ENCODE peak calls at places on chromosome 20, in four cellular contexts. One of them, this sample, is unnamed.
A peak's percentile ranks its signal among the peaks of the same experiment; 100 is the strongest.

GRCh38 chr20:43915209-43916072 is 789 bp downstream of the TOX2 start:
- DNase-seq in lung: no peak
- DNase-seq in GM06990: peak; percentile 71
- DNase-seq in WTC11: peak; percentile 63
- DNase-seq in this sample: no peak

GRCh38 chr20:17612287-17612974 is 42.6 kb downstream of the DSTN start:
- DNase-seq in lung: no peak
- DNase-seq in GM06990: no peak
- DNase-seq in WTC11: no peak
- DNase-seq in this sample: no peak

GRCh38 chr20:57938158-57939108 is 228.6 kb upstream of the PMEPA1 start:
- DNase-seq in WTC11: no peak
- DNase-seq in lung: no peak
- DNase-seq in GM06990: no peak
- DNase-seq in this sample: no peak

GRCh38 chr20:47318027-47318595 is 38.4 kb downstream of the ZMYND8 start:
- DNase-seq in GM06990: no peak
- DNase-seq in lung: no peak
- DNase-seq in WTC11: peak; percentile 37
- DNase-seq in this sample: no peak

GRCh38 chr20:5141615-5142014 is 14.8 kb downstream of the CDS2 start:
- DNase-seq in GM06990: no peak
- DNase-seq in lung: no peak
- DNase-seq in WTC11: no peak
- DNase-seq in this sample: no peak

GRCh38 chr20:17558154-17558940 is 11.5 kb upstream of the DSTN start:
- DNase-seq in GM06990: no peak
- DNase-seq in WTC11: no peak
- DNase-seq in lung: peak; percentile 73
- DNase-seq in this sample: no peak

GRCh38 chr20:44683263-44684046 is 31.7 kb upstream of the CCN5 start:
- DNase-seq in GM06990: no peak
- DNase-seq in WTC11: peak; percentile 85
- DNase-seq in lung: no peak
- DNase-seq in this sample: peak; percentile 54

GRCh38 chr20:16637814-16638213 is 64.6 kb upstream of the KIF16B start:
- DNase-seq in WTC11: no peak
- DNase-seq in GM06990: no peak
- DNase-seq in lung: no peak
- DNase-seq in this sample: no peak

GRCh38 chr20:2139250-2139649 is 37.6 kb downstream of the STK35 start:
- DNase-seq in GM06990: no peak
- DNase-seq in lung: no peak
- DNase-seq in WTC11: no peak
- DNase-seq in this sample: no peak

GRCh38 chr20:2137552-2138201 is 36.0 kb downstream of the STK35 start:
- DNase-seq in GM06990: no peak
- DNase-seq in WTC11: no peak
- DNase-seq in lung: no peak
- DNase-seq in this sample: no peak

GRCh38 chr20:2140561-2140960 is 38.9 kb downstream of the STK35 start:
- DNase-seq in WTC11: no peak
- DNase-seq in lung: no peak
- DNase-seq in GM06990: no peak
- DNase-seq in this sample: no peak

GRCh38 chr20:2141592-2142575 is 40.3 kb downstream of the STK35 start:
- DNase-seq in WTC11: no peak
- DNase-seq in lung: no peak
- DNase-seq in GM06990: no peak
- DNase-seq in this sample: no peak

GRCh38 chr20:2139736-2140135 is 38.1 kb downstream of the STK35 start:
- DNase-seq in GM06990: no peak
- DNase-seq in lung: no peak
- DNase-seq in WTC11: no peak
- DNase-seq in this sample: no peak
- TF ChIP-seq CTCF in GM06990: no peak
- TF ChIP-seq CTCF in lung: no peak
- TF ChIP-seq CTCF in WTC11: no peak
- TF ChIP-seq CTCF in this sample: no peak

DNA sequence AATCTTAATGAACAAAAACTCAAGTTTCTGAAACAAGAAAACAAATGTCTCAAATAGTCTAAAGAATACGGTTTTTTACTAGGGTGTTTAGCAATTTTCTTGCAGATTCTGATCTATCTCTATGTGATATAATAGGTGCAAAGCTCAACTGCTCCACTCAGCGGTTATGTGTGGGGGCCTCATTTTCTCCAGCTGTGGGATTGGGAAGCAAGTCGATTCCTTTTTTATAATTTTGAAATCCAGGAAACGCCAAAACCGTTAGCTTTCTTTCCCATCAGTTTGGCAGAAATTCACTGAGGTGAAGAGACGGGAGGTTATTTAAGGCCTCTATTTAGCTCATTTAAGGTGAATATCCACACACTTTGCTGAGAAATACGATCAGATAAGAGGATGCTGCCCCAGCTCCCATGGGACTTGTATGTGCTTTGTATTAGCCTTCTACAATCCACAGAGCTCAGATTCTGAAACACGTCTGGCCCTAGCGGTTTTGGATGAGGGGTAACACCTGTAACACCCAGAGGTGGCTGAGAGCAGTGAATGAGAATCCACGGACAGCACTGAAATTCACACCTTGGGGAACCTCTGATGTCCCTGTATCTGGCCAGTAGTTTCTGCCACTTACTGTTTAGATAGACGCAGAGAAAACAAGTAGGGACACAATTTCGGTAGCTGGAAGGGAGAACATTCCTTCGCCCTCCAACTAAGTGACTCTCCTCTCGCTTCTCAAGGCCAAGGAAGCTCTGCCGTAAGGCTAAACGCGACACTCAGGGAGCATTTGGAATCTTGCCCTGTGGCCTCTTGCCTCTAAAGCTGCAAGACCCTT is 6.6 kb upstream of the BCAS4 start:
- DNase-seq in WTC11: no peak
- DNase-seq in GM06990: no peak
- DNase-seq in lung: peak; percentile 39
- DNase-seq in this sample: no peak
- TF ChIP-seq CTCF in WTC11: no peak
- TF ChIP-seq CTCF in GM06990: no peak
- TF ChIP-seq CTCF in lung: no peak
- TF ChIP-seq CTCF in this sample: peak; percentile 48

GRCh38 chr20:3258429-3258828 is 19.4 kb upstream of the SLC4A11 start:
- DNase-seq in GM06990: no peak
- DNase-seq in lung: no peak
- DNase-seq in WTC11: no peak
- DNase-seq in this sample: no peak
- TF ChIP-seq CTCF in GM06990: no peak
- TF ChIP-seq CTCF in lung: no peak
- TF ChIP-seq CTCF in WTC11: no peak
- TF ChIP-seq CTCF in this sample: no peak

GRCh38 chr20:37333130-37333847 is 12.7 kb upstream of the SRC start:
- DNase-seq in WTC11: no peak
- DNase-seq in lung: no peak
- DNase-seq in GM06990: no peak
- DNase-seq in this sample: no peak
- TF ChIP-seq CTCF in WTC11: no peak
- TF ChIP-seq CTCF in lung: no peak
- TF ChIP-seq CTCF in GM06990: no peak
- TF ChIP-seq CTCF in this sample: no peak

This sample was measured in progenitor cell of endocrine pancreas.